ENCODE peak calls at places on chromosomes 6 and 20, in eight cellular contexts. X is cardiac muscle cell, Y is heart right ventricle, R is PC-3, H is tibial nerve, B is foreskin keratinocyte, T is sigmoid colon, W is endodermal cell. F is an unnamed sample.

GRCh38 chr6:3162067-3162497 is 4.7 kb upstream of the TUBB2A start:
- DNase-seq in Y (no peak), R (peak; percentile 14), X (peak; percentile 14), T (no peak), W (peak; percentile 71), B (no peak), H (no peak), F (no peak)

GRCh38 chr6:136696238-136696637 is 96.0 kb downstream of the MAP3K5 start:
- DNase-seq in H (peak; percentile 17), W (no peak), B (peak; percentile 65), Y (no peak), R (no peak), T (no peak), X (peak; percentile 28), F (peak; percentile 55)

GRCh38 chr6:71498643-71499042 is 210.0 kb downstream of the OGFRL1 start:
- DNase-seq in X (no peak), H (no peak), W (no peak), T (no peak), Y (no peak), B (no peak), R (peak; percentile 24), F (no peak)

GRCh38 chr20:46767127-46767761 is 57.8 kb downstream of the SLC2A10 start:
- DNase-seq in B (peak; percentile 9), X (peak; percentile 47), W (peak; percentile 84), H (peak; percentile 25), Y (no peak), T (no peak), R (peak; percentile 81), F (no peak)

GRCh38 chr20:9460518-9460917 is 53.9 kb upstream of the LAMP5 start:
- DNase-seq in H (no peak), T (no peak), W (no peak), X (peak; percentile 25), R (peak; percentile 89), B (peak; percentile 62), Y (no peak), F (no peak)

GRCh38 chr20:63979549-63980316 is at the start of gene SAMD10:
- DNase-seq in B (no peak), X (peak; percentile 37), T (no peak), W (peak; percentile 78), R (peak; percentile 54), H (peak; percentile 12), Y (peak; percentile 62), F (no peak)

GRCh38 chr6:124622351-124622750 is 339.9 kb upstream of the RNF217 start:
- DNase-seq in Y (no peak), B (no peak), W (peak; percentile 41), H (no peak), R (no peak), X (no peak), T (no peak), F (no peak)

GRCh38 chr6:125255201-125255600 is 46.6 kb downstream of the HDDC2 start:
- DNase-seq in H (no peak), Y (no peak), B (peak; percentile 20), W (no peak), T (no peak), X (no peak), R (peak; percentile 41), F (no peak)

GRCh38 chr20:22428051-22428450 is 156.3 kb downstream of the FOXA2 start:
- DNase-seq in H (no peak), B (no peak), Y (no peak), X (no peak), R (peak; percentile 41), W (no peak), T (no peak), F (no peak)

GRCh38 chr20:2285618-2286017 is 10.2 kb upstream of the TGM3 start:
- DNase-seq in B (peak; percentile 25), H (no peak), T (no peak), X (no peak), R (peak; percentile 69), Y (no peak), W (no peak), F (no peak)

GRCh38 chr20:2290486-2290885 is 5.3 kb upstream of the TGM3 start:
- DNase-seq in B (no peak), X (no peak), H (no peak), R (no peak), W (peak; percentile 21), Y (no peak), T (no peak), F (no peak)

GRCh38 chr20:2292711-2293110 is 3.1 kb upstream of the TGM3 start:
- DNase-seq in T (no peak), Y (no peak), B (peak; percentile 32), R (no peak), H (no peak), W (peak; percentile 38), X (peak; percentile 23), F (no peak)

GRCh38 chr20:2287504-2287903 is 8.3 kb upstream of the TGM3 start:
- DNase-seq in Y (no peak), X (no peak), W (no peak), T (no peak), H (no peak), R (no peak), B (no peak), F (no peak)

DNA sequence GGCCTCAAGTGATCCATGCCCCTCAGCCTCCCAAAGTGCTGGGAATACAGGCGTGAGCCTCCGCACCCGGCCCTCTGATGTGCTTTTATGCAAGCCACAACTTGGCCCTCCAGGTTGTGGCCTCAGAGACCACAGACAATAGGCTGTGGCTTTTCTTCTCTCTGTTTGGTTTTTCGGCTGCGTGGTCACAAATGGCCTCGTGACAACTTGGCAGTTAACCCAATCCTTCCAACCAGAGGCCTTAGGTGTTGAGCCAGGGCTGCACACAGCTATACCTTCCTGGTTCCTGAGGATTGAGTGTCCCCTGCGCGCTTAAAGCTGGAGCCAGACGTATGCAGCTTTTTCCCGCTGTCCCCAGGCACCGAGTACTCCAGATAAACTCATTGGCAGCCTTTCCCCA is 6.3 kb upstream of the TGM3 start:
- DNase-seq in H (no peak), T (no peak), R (no peak), W (peak; percentile 41), B (no peak), X (peak; percentile 3), Y (no peak), F (no peak)
- H3K27ac ChIP-seq in H (no peak overlapping the region), T (no peak overlapping the region), R (peak overlapping the region; percentile 28), W (no peak overlapping the region), B (no peak overlapping the region), X (no peak overlapping the region), Y (peak overlapping the region; percentile 82), F (peak overlapping the region; percentile 74)

GRCh38 chr6:14094721-14095120 is 22.9 kb upstream of the CD83 start:
- DNase-seq in T (no peak), W (no peak), H (no peak), R (no peak), B (no peak), X (no peak), Y (no peak), F (no peak)

GRCh38 chr6:14091329-14091978 is 26.1 kb upstream of the CD83 start:
- DNase-seq in R (no peak), H (no peak), Y (no peak), W (no peak), T (no peak), B (no peak), X (no peak), F (no peak)

GRCh38 chr6:14092301-14092700 is 25.3 kb upstream of the CD83 start:
- DNase-seq in T (no peak), B (no peak), W (no peak), R (no peak), X (no peak), H (no peak), Y (no peak), F (no peak)

GRCh38 chr6:14092861-14093789 is 24.4 kb upstream of the CD83 start:
- DNase-seq in R (peak; percentile 20), T (no peak), X (no peak), H (no peak), B (peak; percentile 35), W (no peak), Y (no peak), F (no peak)

DNA sequence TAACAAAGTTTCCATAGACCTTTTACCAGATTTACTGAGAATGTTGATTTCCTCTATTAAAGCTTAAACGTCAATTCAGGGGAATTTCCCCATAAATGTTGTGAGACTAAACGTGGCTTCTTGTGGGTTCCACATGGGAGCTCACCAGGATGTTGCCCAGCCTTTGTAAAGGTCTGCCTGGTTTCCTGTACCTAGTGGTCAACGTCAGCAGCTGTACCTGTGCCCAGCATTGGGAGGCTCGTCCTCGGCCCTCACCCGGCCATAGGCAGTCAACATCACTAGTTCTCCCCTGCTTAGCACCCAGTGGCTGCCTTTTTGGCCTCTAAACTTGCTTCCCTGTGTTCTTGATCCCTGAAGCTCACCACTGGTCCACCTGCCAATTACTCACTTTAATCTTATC is 22.1 kb upstream of the CD83 start:
- DNase-seq in W (no peak), H (no peak), T (no peak), Y (no peak), B (no peak), R (no peak), X (no peak), F (no peak)
- H3K27ac ChIP-seq in W (no peak overlapping the region), H (no peak overlapping the region), T (no peak overlapping the region), Y (no peak overlapping the region), B (no peak overlapping the region), R (no peak overlapping the region), X (no peak overlapping the region), F (no peak overlapping the region)

GRCh38 chr20:62348604-62349003 is 18.5 kb downstream of the LAMA5 start:
- DNase-seq in X (no peak), T (no peak), Y (no peak), H (no peak), R (no peak), W (no peak), B (no peak), F (no peak)
- H3K27ac ChIP-seq in X (no peak overlapping the region), T (peak overlapping the region; percentile 39), Y (no peak overlapping the region), H (no peak overlapping the region), R (no peak overlapping the region), W (no peak overlapping the region), B (no peak overlapping the region), F (no peak overlapping the region)

GRCh38 chr6:11201772-11202512 is 30.5 kb downstream of the NEDD9 start:
- DNase-seq in B (no peak), W (no peak), R (no peak), X (no peak), Y (no peak), T (no peak), H (no peak), F (no peak)

GRCh38 chr6:11198663-11199603 is 33.5 kb downstream of the NEDD9 start:
- DNase-seq in R (no peak), B (no peak), X (peak; percentile 13), T (no peak), H (no peak), W (no peak), Y (no peak), F (no peak)

GRCh38 chr6:11201015-11201414 is 31.5 kb downstream of the NEDD9 start:
- DNase-seq in X (no peak), T (no peak), R (no peak), H (no peak), Y (no peak), B (no peak), W (peak; percentile 13), F (no peak)

GRCh38 chr6:11202513-11203305 is 29.8 kb downstream of the NEDD9 start:
- DNase-seq in B (no peak), R (no peak), Y (no peak), X (peak; percentile 25), H (no peak), W (peak; percentile 75), T (no peak), F (no peak)

DNA sequence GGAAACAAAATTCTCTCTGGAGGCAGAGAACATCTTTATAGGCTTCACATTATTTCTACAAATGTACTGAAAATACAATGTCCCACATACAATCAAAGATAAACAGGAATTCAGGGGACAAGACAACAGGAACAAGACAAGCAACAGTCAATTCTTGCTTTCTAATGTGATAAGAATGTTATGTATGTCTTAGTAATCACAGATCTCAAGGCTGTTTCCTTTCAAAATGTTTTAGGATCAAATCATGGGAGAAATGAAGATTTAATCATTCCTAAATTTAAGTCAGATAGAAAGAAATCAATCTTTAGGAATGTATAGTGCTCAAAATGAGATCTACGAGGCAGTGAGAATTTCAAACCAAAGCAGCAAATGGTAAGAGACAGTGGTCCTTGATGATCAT is 32.1 kb downstream of the NEDD9 start:
- DNase-seq in X (no peak), Y (no peak), H (no peak), W (no peak), R (no peak), B (peak; percentile 45), T (no peak), F (no peak)
- H3K27ac ChIP-seq in X (no peak overlapping the region), Y (no peak overlapping the region), H (peak overlapping the region; percentile 90), W (no peak overlapping the region), R (no peak overlapping the region), B (no peak overlapping the region), T (no peak overlapping the region), F (no peak overlapping the region)